ENCODE peak calls at places on chromosomes 16 and 17, in four cellular contexts. J is IMR-90, W is tibial nerve, R is breast epithelium. X is an unnamed sample. For H3K4me1, the result is how much of the 10 kb centered on the place peaks cover.

GRCh38 chr17:18314059-18314730 is 599 bp downstream of the TOP3A start:
- DNase-seq in J (peak), W (no peak), R (no peak), X (no peak)

GRCh38 chr17:50541916-50542688 is 4.9 kb upstream of the SPATA20 start:
- DNase-seq in R (peak), J (peak), W (peak), X (peak)

GRCh38 chr17:76265624-76266243 is 586 bp downstream of the UBALD2 start:
- DNase-seq in R (peak), J (peak), W (no peak), X (peak)

GRCh38 chr17:77506371-77506991 is 365.7 kb downstream of the SEC14L1 start:
- DNase-seq in W (no peak), J (no peak), R (no peak), X (no peak)

GRCh38 chr17:58531661-58532554 is 17.5 kb upstream of the MTMR4 start:
- DNase-seq in R (no peak), W (no peak), J (peak), X (peak)

GRCh38 chr17:56595831-56596740 is 2.6 kb downstream of the NOG start:
- DNase-seq in W (no peak), R (no peak), J (peak), X (no peak)

GRCh38 chr17:79658811-79659207 is 48.0 kb upstream of the RBFOX3 start:
- DNase-seq in R (no peak), J (peak), W (no peak), X (peak)

GRCh38 chr17:1769826-1770477 is 8.1 kb downstream of the SERPINF1 start:
- DNase-seq in R (peak), J (no peak), W (no peak), X (no peak)

GRCh38 chr16:89045881-89046280 is 47.8 kb upstream of the ACSF3 start:
- DNase-seq in R (no peak), W (no peak), J (no peak), X (no peak)

GRCh38 chr17:59331929-59332889 is 754 bp downstream of the YPEL2 start:
- DNase-seq in W (peak), R (peak), J (no peak), X (peak)

GRCh38 chr17:39114744-39115534 is 36.5 kb downstream of the PLXDC1 start:
- DNase-seq in R (no peak), J (peak), W (no peak), X (no peak)

GRCh38 chr16:2799852-2800226 is 1.6 kb downstream of the PRSS41 start:
- DNase-seq in J (peak), R (no peak), W (no peak), X (no peak)

GRCh38 chr17:32385121-32385520 is 35.2 kb downstream of the ZNF207 start:
- DNase-seq in J (no peak), R (no peak), W (no peak), X (no peak)

GRCh38 chr16:82772215-82772614 is 145.4 kb downstream of the CDH13 start:
- DNase-seq in J (no peak), R (no peak), W (no peak), X (no peak)

GRCh38 chr16:59878479-59878878 is 1144.4 kb upstream of the GOT2 start:
- DNase-seq in J (peak), W (no peak), R (no peak), X (no peak)

GRCh38 chr16:86605950-86606349 is 27.6 kb downstream of the FOXL1 start:
- DNase-seq in W (no peak), R (no peak), J (no peak), X (no peak)

GRCh38 chr17:66691644-66692500 is 143.0 kb upstream of the CACNG5 start:
- DNase-seq in W (peak), J (peak), R (no peak), X (no peak)

GRCh38 chr17:74337834-74338500 is 11.9 kb downstream of the KIF19 start:
- DNase-seq in J (no peak), R (no peak), W (no peak), X (no peak)

GRCh38 chr16:51161440-51162195 is 10.5 kb upstream of the SALL1 start:
- DNase-seq in W (no peak), J (peak), R (no peak), X (no peak)

GRCh38 chr17:17303847-17304490 is 796 bp downstream of the NT5M start:
- DNase-seq in J (no peak), W (no peak), R (no peak), X (no peak)

GRCh38 chr17:76528528-76529223 is 8.8 kb downstream of the CYGB start:
- DNase-seq in R (no peak), W (no peak), J (peak), X (peak)

GRCh38 chr17:78137392-78138203 is 7.0 kb downstream of the TMC8 start:
- DNase-seq in W (no peak), R (no peak), J (no peak), X (peak)

GRCh38 chr16:11857161-11857560 is 5.8 kb upstream of the RSL1D1 start:
- DNase-seq in W (no peak), J (peak), R (no peak), X (no peak)

GRCh38 chr17:37697331-37697730 is 47.5 kb downstream of the HNF1B start:
- DNase-seq in R (no peak), W (no peak), J (no peak), X (no peak)

GRCh38 chr16:17177242-17177967 is 293.4 kb downstream of the XYLT1 start:
- DNase-seq in J (peak), R (no peak), W (no peak), X (no peak)

GRCh38 chr16:88315543-88316105 is 67.1 kb upstream of the ZNF469 start:
- DNase-seq in W (no peak), R (no peak), J (peak), X (peak)

GRCh38 chr16:67000384-67001158 is 12.2 kb downstream of the CES4A start:
- DNase-seq in W (peak), J (no peak), R (peak), X (peak)

GRCh38 chr16:12613992-12614661 is 189.6 kb downstream of the CPPED1 start:
- DNase-seq in J (no peak), R (no peak), W (no peak), X (no peak)

GRCh38 chr16:87688876-87689815 is 76.6 kb downstream of the KLHDC4 start:
- DNase-seq in J (no peak), W (no peak), R (no peak), X (no peak)

GRCh38 chr17:4958102-4958501 is 7.2 kb downstream of the ENO3 start:
- DNase-seq in W (no peak), J (no peak), R (no peak), X (no peak)

GRCh38 chr16:79261461-79261860 is 339.1 kb downstream of the MAF start:
- DNase-seq in J (no peak), R (no peak), W (no peak), X (no peak)

GRCh38 chr16:27839419-27839818 is 224.1 kb downstream of the GSG1L start:
- DNase-seq in W (no peak), J (peak), R (no peak), X (no peak)

GRCh38 chr16:23496826-23497542 is 13.3 kb downstream of the GGA2 start:
- DNase-seq in J (peak), W (peak), R (peak), X (no peak)

GRCh38 chr17:82173351-82174041 is 39.1 kb downstream of the CCDC57 start:
- DNase-seq in W (no peak), R (no peak), J (no peak), X (no peak)

GRCh38 chr17:69539781-69540319 is 125.4 kb downstream of the MAP2K6 start:
- DNase-seq in J (peak), W (no peak), R (no peak), X (no peak)

GRCh38 chr16:81703177-81704155 is 75.6 kb upstream of the PLCG2 start:
- DNase-seq in W (no peak), J (peak), R (no peak), X (no peak)

GRCh38 chr16:5206331-5206990 is 108.9 kb upstream of the EEF2KMT start:
- DNase-seq in W (no peak), R (no peak), J (no peak), X (no peak)

GRCh38 chr17:1491406-1492248 is 859 bp downstream of the MYO1C start:
- DNase-seq in W (no peak), J (no peak), R (peak), X (peak)

GRCh38 chr16:27547134-27547533 is 2.6 kb downstream of the GTF3C1 start:
- DNase-seq in W (no peak), R (no peak), J (peak), X (no peak)

DNA sequence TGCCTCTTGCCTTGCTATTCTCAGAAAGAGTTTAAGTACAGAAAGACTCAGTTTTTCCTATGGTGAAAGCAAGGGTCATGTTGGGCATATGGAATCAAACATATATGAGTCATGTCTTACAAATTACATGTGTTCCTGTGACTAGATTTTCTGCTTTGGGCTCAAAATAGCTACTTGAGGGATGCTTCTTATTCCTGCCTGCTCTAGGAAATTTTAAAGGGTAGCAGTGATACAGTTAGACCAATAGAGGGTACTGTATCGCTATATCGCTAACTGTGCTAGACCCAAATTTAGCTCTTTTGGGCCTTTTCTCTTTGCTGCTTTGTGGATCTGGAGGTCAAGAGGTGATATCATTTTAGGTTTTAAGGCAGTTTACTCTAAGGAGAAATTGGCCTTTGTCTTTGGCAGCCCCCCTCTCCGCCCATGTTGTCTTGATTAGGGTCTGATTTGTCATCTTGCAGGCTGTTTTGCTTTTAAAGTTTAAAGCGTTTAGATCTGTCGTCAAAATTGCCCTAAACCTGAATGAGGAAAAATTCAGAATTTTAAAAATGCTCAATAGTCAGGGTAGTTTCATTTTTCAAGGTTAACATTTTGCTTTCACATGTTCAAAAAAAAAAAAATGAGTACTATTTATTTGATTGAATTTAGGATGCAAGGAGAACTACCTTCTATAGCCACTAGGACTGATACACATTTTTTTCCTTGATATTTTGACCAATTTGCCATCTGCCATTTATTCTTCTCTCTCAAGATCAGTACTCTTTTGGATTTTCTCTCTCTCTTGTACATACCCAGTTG is 8.8 kb downstream of the NFATC3 start:
- DNase-seq in J (peak), R (no peak), W (no peak), X (no peak)
- TF ChIP-seq CTCF in J (peak), R (peak), W (peak), X (peak)

DNA sequence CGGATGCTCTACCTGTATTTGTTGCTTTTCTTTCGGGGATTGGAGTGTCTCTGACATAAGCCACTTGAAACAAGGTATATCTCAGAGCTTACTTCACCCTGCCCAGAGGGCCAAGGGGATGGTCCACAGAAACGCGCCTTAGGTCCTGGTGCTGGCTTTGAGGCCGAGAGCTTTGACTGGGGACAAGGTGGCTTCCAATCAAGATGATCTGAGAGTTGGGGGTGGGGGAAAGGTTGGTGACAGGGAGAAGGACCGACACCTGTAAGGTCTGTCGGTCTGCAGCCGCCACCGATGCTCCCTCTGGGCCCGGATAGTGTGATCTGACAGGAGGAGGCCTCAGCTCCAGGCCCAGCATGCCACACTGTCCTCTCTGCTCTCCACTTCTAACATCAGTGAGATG is 21.8 kb upstream of the SPATA32 start:
- DNase-seq in W (no peak), R (no peak), J (no peak), X (no peak)
- H3K4me1 ChIP-seq in W (under half), R (under half), J (under half), X (under half)

GRCh38 chr17:35943537-35943936 is at the start of gene LYZL6:
- DNase-seq in W (no peak), J (no peak), R (no peak), X (no peak)

GRCh38 chr17:35947156-35947585 is 3.7 kb upstream of the LYZL6 start:
- DNase-seq in W (peak), R (no peak), J (peak), X (peak)

GRCh38 chr17:35944151-35944550 is 638 bp upstream of the LYZL6 start:
- DNase-seq in J (no peak), R (no peak), W (no peak), X (no peak)

GRCh38 chr17:35942588-35943186 is 826 bp downstream of the LYZL6 start:
- DNase-seq in R (no peak), J (no peak), W (no peak), X (no peak)

GRCh38 chr17:35948092-35948491 is 4.6 kb upstream of the LYZL6 start:
- DNase-seq in J (no peak), W (no peak), R (no peak), X (no peak)
- TF ChIP-seq CTCF in J (no peak), W (no peak), R (no peak), X (no peak)

GRCh38 chr17:81151039-81151677 is 14.1 kb upstream of the PVALEF start:
- DNase-seq in J (no peak), R (no peak), W (no peak), X (no peak)
- H3K4me1 ChIP-seq in J (under half), R (under half), W (under half), X (under half)

GRCh38 chr17:44972953-44973352 is 4.8 kb upstream of the C1QL1 start:
- DNase-seq in R (no peak), W (no peak), J (peak), X (no peak)

GRCh38 chr17:44978807-44979206 is 10.7 kb upstream of the C1QL1 start:
- DNase-seq in J (no peak), W (no peak), R (no peak), X (no peak)

GRCh38 chr17:44977065-44977464 is 9.0 kb upstream of the C1QL1 start:
- DNase-seq in W (no peak), R (no peak), J (no peak), X (no peak)

GRCh38 chr17:44977740-44978584 is 9.9 kb upstream of the C1QL1 start:
- DNase-seq in R (no peak), J (no peak), W (no peak), X (no peak)

GRCh38 chr17:44976198-44976597 is 8.1 kb upstream of the C1QL1 start:
- DNase-seq in W (no peak), J (no peak), R (no peak), X (no peak)
- TF ChIP-seq CTCF in W (no peak), J (no peak), R (no peak), X (no peak)

GRCh38 chr17:6930754-6931153 is 65.1 kb upstream of the ALOX12 start:
- DNase-seq in W (no peak), J (no peak), R (no peak), X (no peak)
- H3K4me1 ChIP-seq in W (under half), J (under half), R (under half), X (under half)